ENCODE peak calls at places on chromosomes 6 and 20, in eight cellular contexts. S is heart left ventricle; U is right atrium auricular region; H is spleen; T is neuronal stem cell; M is mucosa of descending colon; V is CD8-positive, alpha-beta T cell; D is Karpas-422. P is an unnamed sample. For H3K4me1, the result is how much of the 10 kb centered on the place peaks cover.

GRCh38 chr6:79413562-79414002 is 123.6 kb downstream of the LCA5 start:
- DNase-seq in S (no peak), U (no peak), H (no peak), T (no peak), M (no peak), V (no peak), D (no peak), P (no peak)

GRCh38 chr6:30598912-30599624 is 18.0 kb downstream of the PPP1R10 start:
- DNase-seq in S (no peak), U (no peak), H (no peak), T (no peak), M (no peak), V (no peak), D (peak), P (no peak)

GRCh38 chr6:50816115-50816675 is 2.5 kb upstream of the TFAP2B start:
- DNase-seq in S (peak), U (peak), H (peak), T (peak), M (peak), V (no peak), D (peak), P (peak)

GRCh38 chr6:150308812-150309475 is 59.9 kb upstream of the IYD start:
- DNase-seq in S (no peak), U (no peak), H (no peak), T (no peak), M (no peak), V (no peak), D (no peak), P (no peak)

GRCh38 chr6:18307006-18307405 is 42.7 kb upstream of the DEK start:
- DNase-seq in S (no peak), U (no peak), H (no peak), T (no peak), M (no peak), V (no peak), D (no peak), P (no peak)

GRCh38 chr6:87766211-87766610 is 64.2 kb upstream of the AKIRIN2 start:
- DNase-seq in S (no peak), U (no peak), H (no peak), T (no peak), M (no peak), V (no peak), D (no peak), P (no peak)

GRCh38 chr6:85551264-85551663 is 42.4 kb downstream of the SNX14 start:
- DNase-seq in S (no peak), U (no peak), H (no peak), T (peak), M (no peak), V (no peak), D (peak), P (no peak)

GRCh38 chr6:16514249-16514648 is 247.0 kb downstream of the ATXN1 start:
- DNase-seq in S (no peak), U (no peak), H (no peak), T (no peak), M (no peak), V (no peak), D (peak), P (no peak)

DNA sequence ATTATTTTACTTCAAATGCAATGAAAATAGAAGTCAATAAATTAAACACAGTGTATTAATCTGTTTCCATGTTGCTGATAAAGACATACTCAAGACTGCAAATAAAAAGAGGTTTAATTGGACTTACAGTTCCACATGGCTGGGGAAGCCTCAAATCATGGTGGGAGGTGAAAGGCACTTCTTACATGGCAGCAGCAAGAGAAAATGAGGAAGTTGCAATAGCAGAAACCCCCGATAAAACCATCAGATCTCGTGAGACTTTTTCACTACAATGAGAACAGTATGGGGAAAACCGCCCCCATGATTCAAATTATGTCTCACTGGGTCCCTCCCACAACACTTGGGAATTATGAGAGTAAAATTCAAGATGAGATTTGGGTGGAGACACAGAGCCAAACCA is 82.2 kb downstream of the GPR63 start:
- DNase-seq in S (no peak), U (no peak), H (no peak), T (no peak), M (no peak), V (no peak), D (no peak), P (no peak)
- H3K4me1 ChIP-seq in S (under half), U (under half), H (under half), T (under half), M (under half), V (under half), D (under half), P (under half)

DNA sequence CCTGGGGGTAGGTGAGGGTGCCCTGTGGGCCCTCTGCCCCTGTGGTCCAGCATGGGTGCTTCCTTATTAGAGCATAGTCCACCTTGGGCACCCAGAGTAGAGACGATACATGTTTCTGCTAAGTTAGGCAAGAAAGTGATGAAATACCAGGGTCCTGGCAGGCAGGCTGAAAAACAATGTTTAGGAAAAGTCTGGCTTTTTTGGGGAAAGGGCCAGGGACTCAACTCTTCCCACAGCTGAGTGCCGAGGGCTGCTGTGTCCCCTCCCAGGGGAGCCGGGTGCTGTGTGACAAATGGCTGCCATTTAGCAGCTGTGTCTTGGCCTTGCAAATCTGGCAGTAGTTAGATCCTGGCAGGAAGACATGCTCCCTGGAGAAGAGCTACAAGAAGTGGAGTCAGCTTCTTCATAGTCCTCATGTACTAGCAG is 61.5 kb downstream of the RREB1 start:
- DNase-seq in S (peak), U (peak), H (no peak), T (no peak), M (no peak), V (no peak), D (no peak), P (peak)
- H3K4me1 ChIP-seq in S (half or more), U (half or more), H (half or more), T (under half), M (half or more), V (under half), D (under half), P (half or more)

DNA sequence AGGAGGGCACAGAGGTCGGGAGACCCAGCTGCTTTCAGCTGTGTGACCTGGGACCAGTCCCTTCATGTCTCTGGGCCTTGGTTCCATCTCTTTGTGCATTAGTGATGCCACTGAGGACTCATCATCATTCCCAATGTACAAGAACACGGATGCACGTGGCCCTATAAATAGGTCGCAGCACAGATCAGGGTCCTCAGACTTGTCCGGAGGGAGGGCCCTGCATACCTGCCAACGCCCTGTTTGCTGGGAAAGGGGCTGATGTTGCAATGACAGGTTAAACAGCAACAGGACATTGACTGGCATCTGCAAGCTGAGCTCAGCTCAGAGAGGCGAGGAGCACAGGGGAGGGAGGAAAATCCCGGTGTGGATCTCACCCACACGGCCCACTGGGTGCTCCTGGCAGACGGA is 21.8 kb downstream of the TGM2 start:
- DNase-seq in S (no peak), U (no peak), H (no peak), T (no peak), M (peak), V (no peak), D (no peak), P (no peak)
- H3K4me1 ChIP-seq in S (under half), U (under half), H (half or more), T (under half), M (under half), V (under half), D (under half), P (half or more)

GRCh38 chr20:4164246-4164645 is 148.9 kb upstream of the RNF24 start:
- DNase-seq in S (no peak), U (no peak), H (peak), T (no peak), M (no peak), V (no peak), D (no peak), P (no peak)
- H3K4me1 ChIP-seq in S (under half), U (under half), H (under half), T (under half), M (under half), V (under half), D (under half), P (under half)

GRCh38 chr20:59027746-59028320 is 4.3 kb downstream of the ATP5F1E start:
- DNase-seq in S (no peak), U (no peak), H (no peak), T (no peak), M (no peak), V (no peak), D (no peak), P (no peak)
- H3K4me1 ChIP-seq in S (half or more), U (half or more), H (half or more), T (under half), M (under half), V (half or more), D (under half), P (half or more)

DNA sequence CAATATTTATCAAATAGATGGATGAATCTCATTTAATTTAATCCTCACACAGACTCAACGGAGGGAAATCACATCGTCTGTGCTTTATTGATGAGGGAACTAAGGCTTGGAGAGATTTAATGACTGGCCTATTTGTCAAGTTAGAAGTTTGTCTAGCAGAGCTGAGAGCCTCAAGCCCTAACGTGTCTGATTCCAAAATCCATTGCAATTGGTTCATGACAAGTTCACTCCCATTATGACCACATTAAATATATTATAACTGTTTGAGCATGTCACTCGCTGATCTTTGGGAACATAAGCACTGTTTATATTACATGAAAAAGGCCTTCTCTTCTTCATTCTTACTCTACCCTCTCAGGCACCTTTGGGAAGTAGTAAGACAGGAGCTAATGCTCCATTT is 89.4 kb upstream of the SIRPA start:
- DNase-seq in S (no peak), U (no peak), H (no peak), T (no peak), M (no peak), V (no peak), D (no peak), P (no peak)
- H3K4me1 ChIP-seq in S (under half), U (under half), H (half or more), T (under half), M (under half), V (under half), D (under half), P (under half)

DNA sequence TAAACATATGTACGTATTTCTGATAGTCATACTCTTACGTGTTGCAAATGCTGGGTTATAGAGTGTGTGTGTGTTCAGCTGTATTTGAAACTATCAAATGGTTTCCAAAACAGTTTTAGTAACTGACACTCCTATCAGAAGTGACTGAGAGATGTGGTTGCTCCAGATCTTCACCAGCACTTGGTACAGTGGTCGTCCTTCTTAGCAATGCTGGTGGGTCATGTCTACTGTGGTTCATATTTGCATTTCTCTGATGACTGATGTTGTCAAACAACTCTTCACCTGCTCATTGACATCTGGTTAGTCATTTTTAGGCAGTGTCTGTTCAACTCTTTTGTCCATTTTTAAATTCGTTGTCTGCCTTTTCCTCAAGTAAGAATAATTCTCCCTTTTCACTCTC is 259.3 kb downstream of the KIF16B start:
- DNase-seq in S (no peak), U (no peak), H (no peak), T (no peak), M (no peak), V (no peak), D (no peak), P (no peak)
- H3K4me1 ChIP-seq in S (under half), U (under half), H (under half), T (under half), M (under half), V (under half), D (under half), P (under half)

GRCh38 chr6:15292721-15293302 is 46.9 kb downstream of the JARID2 start:
- DNase-seq in S (no peak), U (no peak), H (no peak), T (no peak), M (no peak), V (no peak), D (no peak), P (no peak)

GRCh38 chr6:15290962-15291704 is 45.3 kb downstream of the JARID2 start:
- DNase-seq in S (no peak), U (no peak), H (peak), T (no peak), M (no peak), V (no peak), D (no peak), P (no peak)

GRCh38 chr6:15288856-15289255 is 43.0 kb downstream of the JARID2 start:
- DNase-seq in S (no peak), U (no peak), H (no peak), T (no peak), M (no peak), V (no peak), D (no peak), P (no peak)

GRCh38 chr6:15287670-15288069 is 41.8 kb downstream of the JARID2 start:
- DNase-seq in S (no peak), U (no peak), H (peak), T (no peak), M (no peak), V (no peak), D (peak), P (no peak)

DNA sequence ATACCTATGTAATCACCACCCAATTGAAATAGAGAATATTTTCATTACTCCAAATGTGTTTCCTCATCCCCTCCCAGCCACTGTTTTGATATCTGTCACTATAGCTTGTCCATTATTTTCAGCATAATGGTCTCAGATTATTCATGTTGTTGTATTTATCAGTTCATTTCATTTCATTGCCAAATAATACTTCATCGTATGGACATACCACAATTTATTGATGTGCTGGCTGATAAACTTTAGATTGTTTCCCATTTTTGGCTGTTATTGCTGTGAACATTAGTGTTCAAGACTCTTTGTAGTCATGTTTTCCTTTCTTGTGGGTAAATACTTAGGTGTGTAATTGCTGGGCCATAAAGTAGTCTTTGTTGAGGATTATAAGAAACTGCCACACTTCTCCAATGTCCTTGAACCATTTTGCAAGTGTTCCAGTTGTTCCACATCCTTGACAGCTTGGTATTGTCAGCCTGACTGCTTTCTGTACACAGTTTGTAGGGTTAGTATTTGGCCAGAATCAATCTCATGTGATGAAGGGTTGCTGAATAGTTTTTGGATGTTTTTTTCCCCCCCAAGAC is 44.3 kb downstream of the JARID2 start:
- DNase-seq in S (no peak), U (no peak), H (no peak), T (no peak), M (no peak), V (no peak), D (no peak), P (no peak)
- H3K4me1 ChIP-seq in S (under half), U (under half), H (half or more), T (under half), M (under half), V (under half), D (under half), P (half or more)

DNA sequence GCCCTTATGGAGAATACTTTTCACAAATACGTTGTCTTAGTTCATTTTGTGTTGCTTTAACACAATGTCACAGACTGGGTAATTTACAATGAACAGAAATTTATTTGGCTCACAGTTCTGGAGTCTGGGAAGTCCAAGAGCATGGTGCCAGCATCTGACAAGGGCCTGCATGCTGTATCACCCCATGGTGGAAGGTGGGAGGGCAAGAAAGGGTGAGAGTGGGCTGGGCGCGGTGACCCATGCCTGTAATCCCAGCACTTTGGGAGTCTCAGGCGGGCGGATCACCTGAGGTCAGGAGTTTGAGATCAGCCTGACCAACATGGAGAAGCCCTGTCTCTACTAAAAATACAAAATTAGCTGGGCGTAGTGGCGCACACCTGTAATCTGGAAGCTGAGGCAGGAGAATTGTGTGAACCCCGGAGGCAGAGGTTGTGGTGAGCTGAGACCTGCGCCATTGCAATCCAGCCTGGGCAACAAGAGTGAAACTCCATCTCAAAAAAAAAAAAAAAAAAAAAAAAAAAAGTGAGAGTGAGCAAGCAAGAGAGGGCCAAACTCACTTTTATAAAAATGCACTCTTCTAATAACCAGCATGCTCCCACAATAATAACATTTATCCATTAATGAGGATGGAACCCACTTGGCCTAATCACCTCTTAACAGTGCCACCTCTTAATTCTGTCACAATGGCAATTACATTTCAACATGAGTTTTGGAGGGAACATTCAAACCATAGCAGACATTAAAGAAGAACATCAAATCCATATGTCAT is 36.1 kb downstream of the NCOA7 start:
- DNase-seq in S (no peak), U (no peak), H (no peak), T (no peak), M (no peak), V (no peak), D (no peak), P (no peak)
- H3K4me1 ChIP-seq in S (under half), U (under half), H (half or more), T (under half), M (under half), V (under half), D (under half), P (under half)

GRCh38 chr6:111842891-111843290 is 30.4 kb downstream of the FYN start:
- DNase-seq in S (no peak), U (no peak), H (no peak), T (no peak), M (no peak), V (no peak), D (no peak), P (no peak)

GRCh38 chr6:111842271-111842822 is 30.9 kb downstream of the FYN start:
- DNase-seq in S (no peak), U (no peak), H (no peak), T (no peak), M (no peak), V (no peak), D (no peak), P (no peak)

GRCh38 chr6:111844376-111844775 is 28.9 kb downstream of the FYN start:
- DNase-seq in S (no peak), U (no peak), H (no peak), T (no peak), M (no peak), V (no peak), D (no peak), P (no peak)

GRCh38 chr6:111844921-111845320 is 28.3 kb downstream of the FYN start:
- DNase-seq in S (no peak), U (no peak), H (peak), T (no peak), M (no peak), V (no peak), D (no peak), P (no peak)

DNA sequence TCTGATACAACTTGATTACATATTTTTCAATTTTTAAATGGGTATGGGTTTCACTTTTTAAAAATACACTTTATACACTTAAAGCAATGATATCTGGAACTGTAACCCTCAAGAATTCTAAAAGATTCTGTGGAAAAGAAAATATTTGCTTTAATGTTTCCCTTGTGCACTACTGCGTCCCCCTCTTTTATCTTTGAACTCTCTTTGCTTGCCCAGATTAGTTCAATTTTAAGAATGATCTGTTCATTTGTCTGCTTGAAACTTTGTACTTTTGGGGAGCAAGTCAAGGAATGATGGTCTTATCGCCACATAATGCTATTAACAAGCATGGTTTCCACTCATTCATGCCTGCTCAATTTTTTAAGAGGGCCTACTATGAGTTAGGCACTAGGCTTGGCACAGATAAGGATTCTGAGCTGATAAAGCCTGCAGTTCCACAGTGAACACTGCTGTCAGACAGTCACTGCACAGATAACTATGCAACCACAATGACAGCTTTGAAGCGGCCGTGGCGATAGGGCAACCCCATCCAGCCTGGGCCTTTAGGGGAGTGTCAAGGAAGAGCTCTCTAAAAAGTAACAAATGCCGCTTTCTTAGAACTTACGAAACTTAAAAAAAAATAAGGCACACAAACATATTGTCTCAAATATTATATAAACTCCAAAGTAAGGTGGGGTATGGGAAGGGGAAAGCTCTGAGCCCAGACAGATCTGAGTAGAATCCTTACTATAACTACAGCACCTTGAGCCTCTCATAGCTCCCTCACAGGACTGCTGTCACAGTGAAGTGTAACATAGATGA is 29.7 kb downstream of the FYN start:
- DNase-seq in S (no peak), U (no peak), H (peak), T (no peak), M (peak), V (peak), D (no peak), P (no peak)
- H3K4me1 ChIP-seq in S (half or more), U (half or more), H (half or more), T (under half), M (under half), V (half or more), D (half or more), P (half or more)

P was measured in left ventricle myocardium inferior.